ENCODE peak calls at places on chromosomes 1 and 21, in eight cellular contexts. H is activated naive CD4-positive, alpha-beta T cell; U is PC-3; P is neural crest cell; I is NCI-H1092 treated with DMSO at 0.1 percent for 48 hours; T is T-helper 2 cell; L is SHP77; N is SW480. Y is an unnamed sample.

GRCh38 chr1:231656741-231657140 is 30.2 kb downstream of the DISC1 start:
- DNase-seq in L (no peak), H (no peak), T (no peak), I (no peak), U (no peak), P (no peak), N (no peak), Y (no peak)

GRCh38 chr1:30512253-30512921 is 211.0 kb downstream of the MATN1 start:
- DNase-seq in N (no peak), I (no peak), T (no peak), U (no peak), L (no peak), P (no peak), H (no peak), Y (no peak)

GRCh38 chr1:47707887-47708535 is 270.2 kb downstream of the FOXD2 start:
- DNase-seq in N (no peak), L (no peak), I (no peak), H (no peak), T (no peak), P (no peak), U (no peak), Y (no peak)

GRCh38 chr1:31755197-31755611 is 8.9 kb downstream of the ADGRB2 start:
- DNase-seq in H (no peak), N (no peak), I (no peak), T (no peak), P (no peak), L (no peak), U (no peak), Y (no peak)

GRCh38 chr1:216051071-216051470 is 372.2 kb downstream of the USH2A start:
- DNase-seq in N (no peak), P (no peak), L (no peak), I (no peak), H (no peak), U (no peak), T (no peak), Y (no peak)

GRCh38 chr1:199522936-199523335 is 504.6 kb upstream of the NR5A2 start:
- DNase-seq in H (no peak), T (no peak), P (no peak), U (no peak), L (no peak), I (no peak), N (no peak), Y (no peak)

GRCh38 chr21:38092033-38092432 is 164.8 kb upstream of the KCNJ15 start:
- DNase-seq in U (no peak), L (no peak), I (no peak), N (no peak), T (no peak), P (no peak), H (no peak), Y (no peak)

GRCh38 chr1:165397945-165398344 is 41.4 kb upstream of the LMX1A start:
- DNase-seq in H (no peak), T (peak), N (no peak), P (no peak), L (no peak), I (no peak), U (peak), Y (no peak)

GRCh38 chr21:46392921-46393320 is 65.8 kb upstream of the DIP2A start:
- DNase-seq in N (no peak), T (no peak), I (peak), P (no peak), U (no peak), H (no peak), L (peak), Y (no peak)

Y was measured in NCI-H1105 treated with DMSO at 0.1 percent for 48 hours.